ENCODE peak calls at places on chromosome 2, in nine cellular contexts. Z is GM23248, R is OCI-LY7, A is GM23338, K is SK-N-SH, U is PC-3, I is HCT116, O is neural progenitor cell, Q is MM.1S. X is an unnamed sample.

GRCh38 chr2:237026981-237027711 is 58.5 kb upstream of the COPS8 start:
- DNase-seq in Z (peak), R (peak), A (peak), K (peak), U (peak), I (peak), O (peak), Q (peak), X (peak)

GRCh38 chr2:53181759-53182158 is 585.8 kb upstream of the CHAC2 start:
- DNase-seq in Z (no peak), R (no peak), A (no peak), K (no peak), U (no peak), I (no peak), O (no peak), Q (no peak), X (no peak)

GRCh38 chr2:173402405-173402974 is 47.8 kb downstream of the CDCA7 start:
- DNase-seq in Z (peak), R (peak), A (peak), K (peak), U (peak), I (peak), O (peak), Q (peak), X (peak)

GRCh38 chr2:133241231-133241575 is 327.1 kb downstream of the NCKAP5 start:
- DNase-seq in Z (peak), R (no peak), A (no peak), K (no peak), U (no peak), I (no peak), O (no peak), Q (no peak), X (no peak)

GRCh38 chr2:70443726-70444125 is 109.9 kb downstream of the TGFA start:
- DNase-seq in Z (no peak), R (no peak), A (no peak), K (no peak), U (no peak), I (no peak), O (no peak), Q (no peak), X (no peak)

GRCh38 chr2:218256612-218257350 is 4.0 kb upstream of the GPBAR1 start:
- DNase-seq in Z (no peak), R (no peak), A (peak), K (no peak), U (no peak), I (no peak), O (no peak), Q (no peak), X (no peak)

GRCh38 chr2:160317113-160318099 is 117.3 kb upstream of the ITGB6 start:
- DNase-seq in Z (peak), R (no peak), A (no peak), K (no peak), U (no peak), I (no peak), O (peak), Q (no peak), X (no peak)

GRCh38 chr2:160492401-160493226 is 993 bp downstream of the RBMS1 start:
- DNase-seq in Z (peak), R (no peak), A (peak), K (peak), U (peak), I (peak), O (peak), Q (peak), X (peak)

GRCh38 chr2:186716004-186716403 is 22.1 kb downstream of the FAM171B start:
- DNase-seq in Z (no peak), R (no peak), A (no peak), K (no peak), U (no peak), I (no peak), O (no peak), Q (no peak), X (no peak)

GRCh38 chr2:62149708-62150107 is 46.2 kb upstream of the B3GNT2 start:
- DNase-seq in Z (peak), R (no peak), A (no peak), K (peak), U (peak), I (no peak), O (no peak), Q (no peak), X (peak)

GRCh38 chr2:112001136-112001764 is 53.8 kb upstream of the TMEM87B start:
- DNase-seq in Z (peak), R (peak), A (no peak), K (no peak), U (no peak), I (no peak), O (no peak), Q (peak), X (no peak)

GRCh38 chr2:217413193-217413592 is 553.3 kb upstream of the TNP1 start:
- DNase-seq in Z (peak), R (no peak), A (no peak), K (no peak), U (no peak), I (no peak), O (no peak), Q (no peak), X (no peak)

GRCh38 chr2:44778671-44779476 is 162.6 kb upstream of the SIX3 start:
- DNase-seq in Z (no peak), R (peak), A (peak), K (no peak), U (no peak), I (no peak), O (peak), Q (peak), X (no peak)

GRCh38 chr2:109701362-109701761 is 87.2 kb downstream of the SOWAHC start:
- DNase-seq in Z (no peak), R (no peak), A (peak), K (no peak), U (no peak), I (no peak), O (peak), Q (no peak), X (no peak)

GRCh38 chr2:204664708-204665121 is 119.4 kb downstream of the PARD3B start:
- DNase-seq in Z (peak), R (no peak), A (peak), K (no peak), U (peak), I (no peak), O (no peak), Q (no peak), X (no peak)

GRCh38 chr2:119486886-119487285 is 37.4 kb downstream of the SCTR start:
- DNase-seq in Z (peak), R (no peak), A (no peak), K (no peak), U (no peak), I (no peak), O (no peak), Q (no peak), X (peak)

GRCh38 chr2:72781500-72781899 is 44.3 kb downstream of the EXOC6B start:
- DNase-seq in Z (no peak), R (no peak), A (no peak), K (no peak), U (peak), I (no peak), O (no peak), Q (no peak), X (no peak)

GRCh38 chr2:100554788-100555407 is 7.9 kb upstream of the PDCL3 start:
- DNase-seq in Z (no peak), R (no peak), A (no peak), K (no peak), U (no peak), I (no peak), O (no peak), Q (no peak), X (no peak)

GRCh38 chr2:120204022-120204405 is 19.2 kb downstream of the TMEM185B start:
- DNase-seq in Z (no peak), R (no peak), A (no peak), K (no peak), U (peak), I (no peak), O (no peak), Q (no peak), X (no peak)

GRCh38 chr2:128091691-128092050 is 671 bp downstream of the UGGT1 start:
- DNase-seq in Z (peak), R (peak), A (no peak), K (no peak), U (peak), I (no peak), O (no peak), Q (peak), X (no peak)

GRCh38 chr2:195766691-195767090 is 109.7 kb downstream of the SLC39A10 start:
- DNase-seq in Z (no peak), R (no peak), A (no peak), K (no peak), U (no peak), I (no peak), O (no peak), Q (no peak), X (no peak)

GRCh38 chr2:188675391-188676011 is 298.7 kb upstream of the COL3A1 start:
- DNase-seq in Z (peak), R (no peak), A (peak), K (no peak), U (peak), I (no peak), O (no peak), Q (no peak), X (no peak)

GRCh38 chr2:172046866-172047265 is 38.4 kb upstream of the DLX1 start:
- DNase-seq in Z (peak), R (no peak), A (no peak), K (no peak), U (no peak), I (no peak), O (no peak), Q (no peak), X (no peak)

GRCh38 chr2:55452879-55453278 is 33.2 kb upstream of the CCDC88A start:
- DNase-seq in Z (no peak), R (no peak), A (no peak), K (no peak), U (no peak), I (no peak), O (no peak), Q (no peak), X (peak)
- TF ChIP-seq EZH2phosphoT487 in Z (no peak), R (no peak), A (no peak), K (no peak), U (no peak), I (no peak), O (no peak), Q (no peak), X (no peak)

GRCh38 chr2:15154289-15154688 is 406.8 kb downstream of the NBAS start:
- DNase-seq in Z (no peak), R (no peak), A (no peak), K (no peak), U (peak), I (no peak), O (no peak), Q (no peak), X (no peak)
- TF ChIP-seq EZH2phosphoT487 in Z (no peak), R (no peak), A (no peak), K (no peak), U (no peak), I (no peak), O (no peak), Q (no peak), X (no peak)

GRCh38 chr2:98469862-98470544 is 25.3 kb downstream of the INPP4A start:
- DNase-seq in Z (no peak), R (no peak), A (no peak), K (no peak), U (no peak), I (no peak), O (no peak), Q (no peak), X (no peak)
- TF ChIP-seq EZH2phosphoT487 in Z (no peak), R (no peak), A (no peak), K (no peak), U (no peak), I (no peak), O (no peak), Q (no peak), X (no peak)

DNA sequence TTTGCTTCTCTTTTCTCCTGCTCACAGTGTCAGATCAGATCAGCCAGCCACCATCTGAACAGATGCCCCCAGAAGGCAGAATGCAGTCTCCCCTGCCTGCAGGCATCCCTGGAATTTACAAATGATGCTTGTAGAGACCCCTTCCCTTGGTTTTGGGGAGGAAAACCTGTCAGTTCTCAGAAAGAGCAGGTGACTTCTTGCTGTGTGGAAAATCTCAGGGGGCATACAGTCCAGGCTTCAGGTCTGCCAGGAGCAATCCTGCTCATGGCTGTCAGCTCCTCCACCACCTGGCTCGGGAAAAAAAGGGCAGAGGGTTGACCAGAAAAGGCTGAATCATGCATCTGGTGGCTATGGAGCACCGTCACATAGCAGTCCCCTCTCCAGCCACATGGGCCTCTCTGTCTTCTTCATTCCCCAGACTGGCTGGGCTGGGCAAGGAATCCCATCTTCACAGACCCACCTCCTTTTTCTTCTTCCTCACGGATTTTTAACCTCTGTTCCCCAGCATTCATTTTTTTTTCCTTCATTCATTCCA is 107.0 kb downstream of the KCNF1 start:
- DNase-seq in Z (no peak), R (no peak), A (no peak), K (no peak), U (no peak), I (no peak), O (no peak), Q (no peak), X (no peak)
- TF ChIP-seq EZH2phosphoT487 in Z (no peak), R (no peak), A (no peak), K (no peak), U (no peak), I (no peak), O (no peak), Q (no peak), X (no peak)